ENCODE peak calls at places on chromosomes 1 and 21, in four cellular contexts. One of them, this sample, is unnamed.

GRCh38 chr1:9151326-9151860 is 22.5 kb upstream of the GPR157 start:
- DNase-seq in K562: no peak
- DNase-seq in H1: no peak
- DNase-seq in GM12878: no peak
- DNase-seq in this sample: no peak

GRCh38 chr1:1112237-1112985 is 3.5 kb downstream of the C1orf159 start:
- DNase-seq in K562: no peak
- DNase-seq in H1: no peak
- DNase-seq in GM12878: no peak
- DNase-seq in this sample: no peak

GRCh38 chr1:204507317-204508105 is 8.7 kb upstream of the MDM4 start:
- DNase-seq in K562: peak; percentile 40
- DNase-seq in H1: peak; percentile 88
- DNase-seq in GM12878: no peak
- DNase-seq in this sample: peak; percentile 64

GRCh38 chr1:50110084-50110615 is 1.4 kb downstream of the ELAVL4 start:
- DNase-seq in K562: no peak
- DNase-seq in H1: no peak
- DNase-seq in GM12878: no peak
- DNase-seq in this sample: no peak

GRCh38 chr1:5599541-5599940 is 392.7 kb downstream of the NPHP4 start:
- DNase-seq in K562: no peak
- DNase-seq in H1: no peak
- DNase-seq in GM12878: no peak
- DNase-seq in this sample: no peak

GRCh38 chr1:10901894-10902805 is 105.7 kb upstream of the CASZ1 start:
- DNase-seq in K562: no peak
- DNase-seq in H1: no peak
- DNase-seq in GM12878: no peak
- DNase-seq in this sample: no peak

GRCh38 chr1:161185282-161185682 is 8.0 kb upstream of the B4GALT3 start:
- DNase-seq in K562: no peak
- DNase-seq in H1: no peak
- DNase-seq in GM12878: peak; percentile 98
- DNase-seq in this sample: no peak

GRCh38 chr1:163036661-163037060 is 32.5 kb upstream of the RGS4 start:
- DNase-seq in K562: no peak
- DNase-seq in H1: no peak
- DNase-seq in GM12878: no peak
- DNase-seq in this sample: no peak

GRCh38 chr1:183914283-183914682 is 109.4 kb downstream of the RGL1 start:
- DNase-seq in K562: no peak
- DNase-seq in H1: no peak
- DNase-seq in GM12878: no peak
- DNase-seq in this sample: no peak

GRCh38 chr1:84247425-84248220 is 53.9 kb upstream of the SAMD13 start:
- DNase-seq in K562: peak; percentile 9
- DNase-seq in H1: no peak
- DNase-seq in GM12878: no peak
- DNase-seq in this sample: no peak

GRCh38 chr1:82697965-82698364 is 897.2 kb downstream of the ADGRL2 start:
- DNase-seq in K562: no peak
- DNase-seq in H1: no peak
- DNase-seq in GM12878: no peak
- DNase-seq in this sample: no peak

GRCh38 chr21:36166705-36167104 is 10.1 kb downstream of the DOP1B start:
- DNase-seq in K562: no peak
- DNase-seq in H1: no peak
- DNase-seq in GM12878: no peak
- DNase-seq in this sample: no peak

GRCh38 chr1:24642481-24643361 is at the start of gene SRRM1:
- DNase-seq in K562: peak; percentile 98
- DNase-seq in H1: peak; percentile 93
- DNase-seq in GM12878: peak; percentile 98
- DNase-seq in this sample: peak; percentile 99

GRCh38 chr21:18023099-18023498 is 203.9 kb upstream of the C21orf91 start:
- DNase-seq in K562: no peak
- DNase-seq in H1: no peak
- DNase-seq in GM12878: no peak
- DNase-seq in this sample: no peak

GRCh38 chr1:75136158-75136815 is 2.1 kb downstream of the LHX8 start:
- DNase-seq in K562: no peak
- DNase-seq in H1: peak; percentile 81
- DNase-seq in GM12878: no peak
- DNase-seq in this sample: no peak

GRCh38 chr1:149888999-149889289 is 10.4 kb upstream of the BOLA1 start:
- DNase-seq in K562: no peak
- DNase-seq in H1: no peak
- DNase-seq in GM12878: no peak
- DNase-seq in this sample: no peak

GRCh38 chr1:35702540-35702939 is 16.1 kb downstream of the C1orf216 start:
- DNase-seq in K562: peak; percentile 25
- DNase-seq in H1: no peak
- DNase-seq in GM12878: no peak
- DNase-seq in this sample: no peak

GRCh38 chr21:39673163-39673562 is 60.4 kb downstream of the B3GALT5 start:
- DNase-seq in K562: no peak
- DNase-seq in H1: no peak
- DNase-seq in GM12878: no peak
- DNase-seq in this sample: no peak

GRCh38 chr1:18396247-18396646 is 84.5 kb upstream of the KLHDC7A start:
- DNase-seq in K562: no peak
- DNase-seq in H1: no peak
- DNase-seq in GM12878: no peak
- DNase-seq in this sample: no peak

GRCh38 chr1:211574705-211575104 is 4.3 kb downstream of the SLC30A1 start:
- DNase-seq in K562: no peak
- DNase-seq in H1: no peak
- DNase-seq in GM12878: no peak
- DNase-seq in this sample: no peak

GRCh38 chr1:221874285-221875003 is 132.6 kb upstream of the DUSP10 start:
- DNase-seq in K562: no peak
- DNase-seq in H1: no peak
- DNase-seq in GM12878: no peak
- DNase-seq in this sample: no peak

GRCh38 chr1:222049176-222049575 is 307.3 kb upstream of the DUSP10 start:
- DNase-seq in K562: no peak
- DNase-seq in H1: no peak
- DNase-seq in GM12878: no peak
- DNase-seq in this sample: no peak

GRCh38 chr1:19504796-19505693 is 19.7 kb upstream of the CAPZB start:
- DNase-seq in K562: no peak
- DNase-seq in H1: no peak
- DNase-seq in GM12878: no peak
- DNase-seq in this sample: no peak

GRCh38 chr21:42341776-42342542 is 8.8 kb downstream of the TFF2 start:
- DNase-seq in K562: no peak
- DNase-seq in H1: peak; percentile 19
- DNase-seq in GM12878: no peak
- DNase-seq in this sample: no peak

GRCh38 chr21:45639206-45640000 is 4.1 kb upstream of the PCBP3 start:
- DNase-seq in K562: no peak
- DNase-seq in H1: no peak
- DNase-seq in GM12878: no peak
- DNase-seq in this sample: no peak

GRCh38 chr1:116365857-116366256 is 7.2 kb upstream of the ATP1A1 start:
- DNase-seq in K562: no peak
- DNase-seq in H1: no peak
- DNase-seq in GM12878: no peak
- DNase-seq in this sample: no peak

GRCh38 chr1:209620484-209620879 is 31.7 kb downstream of the LAMB3 start:
- DNase-seq in K562: no peak
- DNase-seq in H1: no peak
- DNase-seq in GM12878: no peak
- DNase-seq in this sample: no peak

GRCh38 chr1:58439946-58440345 is 106.6 kb downstream of the OMA1 start:
- DNase-seq in K562: no peak
- DNase-seq in H1: no peak
- DNase-seq in GM12878: no peak
- DNase-seq in this sample: no peak

GRCh38 chr1:73593379-73593778 is 604.6 kb downstream of the LRRIQ3 start:
- DNase-seq in K562: no peak
- DNase-seq in H1: no peak
- DNase-seq in GM12878: no peak
- DNase-seq in this sample: no peak
- TF ChIP-seq SIN3A in K562: no peak
- TF ChIP-seq SIN3A in H1: no peak
- TF ChIP-seq SIN3A in GM12878: no peak
- TF ChIP-seq SIN3A in this sample: no peak

DNA sequence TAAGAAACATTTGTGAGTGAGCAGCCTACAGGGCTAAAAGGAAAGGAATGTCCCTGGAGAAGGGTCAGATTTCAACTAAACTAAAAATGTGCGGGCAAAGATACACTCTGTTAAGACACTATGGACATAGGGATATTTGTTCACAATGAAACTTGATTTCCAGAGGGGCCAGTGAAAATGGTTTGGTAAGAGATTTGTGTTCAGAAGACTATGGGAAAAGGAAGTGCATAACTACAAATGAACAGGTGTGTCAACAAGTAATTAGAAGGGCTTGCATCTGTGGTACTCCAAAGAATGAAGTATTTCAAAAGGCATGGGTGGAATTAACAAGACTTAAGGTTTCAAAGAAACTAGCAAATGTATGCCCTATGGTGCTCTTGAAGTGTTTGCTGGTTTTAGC is 60.4 kb downstream of the NME7 start:
- DNase-seq in K562: no peak
- DNase-seq in H1: no peak
- DNase-seq in GM12878: no peak
- DNase-seq in this sample: no peak
- TF ChIP-seq ATF2 in K562: no peak
- TF ChIP-seq ATF2 in H1: no peak
- TF ChIP-seq ATF2 in GM12878: no peak
- TF ChIP-seq ATF2 in this sample: no peak

GRCh38 chr1:62689524-62689923 is 1.3 kb upstream of the DOCK7 start:
- DNase-seq in K562: no peak
- DNase-seq in H1: no peak
- DNase-seq in GM12878: no peak
- DNase-seq in this sample: peak; percentile 77
- TF ChIP-seq SIN3A in K562: no peak
- TF ChIP-seq SIN3A in H1: no peak
- TF ChIP-seq SIN3A in GM12878: no peak
- TF ChIP-seq SIN3A in this sample: no peak

GRCh38 chr1:6672558-6672957 is 29.1 kb downstream of the DNAJC11 start:
- DNase-seq in K562: no peak
- DNase-seq in H1: no peak
- DNase-seq in GM12878: no peak
- DNase-seq in this sample: no peak

GRCh38 chr1:6668503-6668902 is 33.1 kb downstream of the DNAJC11 start:
- DNase-seq in K562: no peak
- DNase-seq in H1: no peak
- DNase-seq in GM12878: no peak
- DNase-seq in this sample: no peak

GRCh38 chr1:6674796-6675195 is 26.8 kb downstream of the DNAJC11 start:
- DNase-seq in K562: no peak
- DNase-seq in H1: no peak
- DNase-seq in GM12878: no peak
- DNase-seq in this sample: no peak

GRCh38 chr1:6675936-6676335 is 25.7 kb downstream of the DNAJC11 start:
- DNase-seq in K562: no peak
- DNase-seq in H1: no peak
- DNase-seq in GM12878: no peak
- DNase-seq in this sample: no peak

GRCh38 chr1:6673816-6674398 is 27.7 kb downstream of the DNAJC11 start:
- DNase-seq in K562: no peak
- DNase-seq in H1: no peak
- DNase-seq in GM12878: no peak
- DNase-seq in this sample: no peak
- TF ChIP-seq ATF2 in K562: no peak
- TF ChIP-seq ATF2 in H1: no peak
- TF ChIP-seq ATF2 in GM12878: no peak
- TF ChIP-seq ATF2 in this sample: no peak